ENCODE peak calls at places on chromosome 3, in five cellular contexts. H is CD8-positive, alpha-beta T cell; A is kidney; B is tibial artery; J is lower lobe of right lung. X is an unnamed sample.
A peak's percentile ranks its signal among the peaks of the same experiment; 100 is the strongest.

GRCh38 chr3:134060561-134061385 is 31.0 kb upstream of the SLCO2A1 start:
- DNase-seq in H (no peak), J (no peak), A (no peak), B (no peak), X (no peak)

GRCh38 chr3:150078983-150079739 is 108.5 kb upstream of the PFN2 start:
- DNase-seq in J (no peak), B (no peak), H (no peak), A (no peak), X (peak; percentile 67)

GRCh38 chr3:32856355-32856889 is 38.6 kb downstream of the TRIM71 start:
- DNase-seq in H (no peak), B (no peak), J (peak; percentile 69), A (no peak), X (no peak)

GRCh38 chr3:104245981-104246380 is 1120.7 kb upstream of the ALCAM start:
- DNase-seq in J (no peak), A (no peak), B (no peak), H (no peak), X (no peak)

GRCh38 chr3:59451041-59451763 is 401.4 kb upstream of the CFAP20DC start:
- DNase-seq in B (no peak), J (no peak), A (no peak), H (peak; percentile 80), X (no peak)

GRCh38 chr3:111668912-111669488 is 73.9 kb upstream of the ZBED2 start:
- DNase-seq in H (no peak), B (no peak), A (no peak), J (no peak), X (no peak)

GRCh38 chr3:39849992-39850706 is 40.7 kb downstream of the MYRIP start:
- DNase-seq in H (no peak), B (no peak), J (no peak), A (no peak), X (no peak)

GRCh38 chr3:15812183-15812582 is 14.4 kb upstream of the ANKRD28 start:
- DNase-seq in J (no peak), A (no peak), B (no peak), H (no peak), X (no peak)

GRCh38 chr3:111999924-112000835 is 1.5 kb downstream of the TAGLN3 start:
- DNase-seq in J (no peak), H (no peak), B (no peak), A (no peak), X (no peak)

GRCh38 chr3:47762233-47762632 is 19.5 kb downstream of the SMARCC1 start:
- DNase-seq in B (no peak), H (no peak), J (no peak), A (no peak), X (no peak)

GRCh38 chr3:144381607-144382006 is 410.0 kb downstream of the DIPK2A start:
- DNase-seq in J (no peak), B (no peak), A (no peak), H (no peak), X (no peak)

GRCh38 chr3:89690649-89691048 is 583.2 kb downstream of the EPHA3 start:
- DNase-seq in H (no peak), J (no peak), B (no peak), A (no peak), X (no peak)

GRCh38 chr3:124860599-124860998 is 26.6 kb downstream of the ITGB5 start:
- DNase-seq in J (no peak), A (peak; percentile 79), H (no peak), B (peak; percentile 89), X (peak; percentile 92)

GRCh38 chr3:46913644-46914043 is 36.1 kb downstream of the PTH1R start:
- DNase-seq in H (no peak), A (no peak), J (no peak), B (peak; percentile 17), X (no peak)

GRCh38 chr3:177935008-177935407 is 601.2 kb upstream of the KCNMB2 start:
- DNase-seq in B (no peak), A (no peak), J (no peak), H (no peak), X (no peak)

GRCh38 chr3:29128004-29128403 is 152.9 kb upstream of the RBMS3 start:
- DNase-seq in J (no peak), A (no peak), H (no peak), B (no peak), X (no peak)

GRCh38 chr3:14124223-14124614 is 451 bp downstream of the CHCHD4 start:
- DNase-seq in H (peak; percentile 54), A (peak; percentile 89), B (peak; percentile 70), J (peak; percentile 80), X (no peak)

GRCh38 chr3:66582721-66583141 is 81.9 kb upstream of the LRIG1 start:
- DNase-seq in B (no peak), J (no peak), H (peak; percentile 70), A (no peak), X (no peak)

GRCh38 chr3:69738291-69738690 is 973 bp upstream of the MITF start:
- DNase-seq in A (no peak), B (no peak), H (no peak), J (no peak), X (no peak)

GRCh38 chr3:158935846-158936245 is 134.0 kb downstream of the MFSD1 start:
- DNase-seq in J (no peak), B (no peak), H (no peak), A (no peak), X (no peak)

GRCh38 chr3:173529062-173529711 is 131.6 kb downstream of the NLGN1 start:
- DNase-seq in J (no peak), H (no peak), B (no peak), A (peak; percentile 21), X (no peak)

GRCh38 chr3:152554980-152555379 is 280.0 kb upstream of the P2RY1 start:
- DNase-seq in J (no peak), B (peak; percentile 62), H (no peak), A (no peak), X (no peak)

GRCh38 chr3:183254816-183255730 is 2.0 kb downstream of the B3GNT5 start:
- DNase-seq in A (no peak), B (no peak), H (no peak), J (no peak), X (no peak)

GRCh38 chr3:70433091-70433490 is 120.7 kb upstream of the MDFIC2 start:
- DNase-seq in A (no peak), J (no peak), H (no peak), B (no peak), X (peak; percentile 5)

GRCh38 chr3:104536715-104537114 is 830.0 kb upstream of the ALCAM start:
- DNase-seq in B (no peak), A (no peak), H (no peak), J (no peak), X (no peak)

GRCh38 chr3:71251156-71251775 is 332.3 kb downstream of the FOXP1 start:
- DNase-seq in J (no peak), B (no peak), A (no peak), H (no peak), X (peak; percentile 16)

GRCh38 chr3:20225769-20226168 is 39.8 kb upstream of the SGO1 start:
- DNase-seq in B (no peak), A (no peak), H (no peak), J (no peak), X (peak; percentile 5)

GRCh38 chr3:52446042-52446441 is 1.1 kb upstream of the SEMA3G start:
- DNase-seq in J (no peak), B (no peak), H (no peak), A (no peak), X (no peak)

GRCh38 chr3:186772886-186773417 is 10.4 kb upstream of the EIF4A2 start:
- DNase-seq in B (peak; percentile 78), J (peak; percentile 88), A (peak; percentile 92), H (peak; percentile 60), X (no peak)

GRCh38 chr3:127688416-127689265 is 15.9 kb downstream of the ABTB1 start:
- DNase-seq in J (peak; percentile 34), H (no peak), A (peak; percentile 52), B (peak; percentile 29), X (no peak)

GRCh38 chr3:107367353-107367752 is 9.9 kb upstream of the CCDC54 start:
- DNase-seq in H (no peak), A (no peak), B (no peak), J (no peak), X (peak; percentile 10)
- H3K4me3 ChIP-seq in H (no peak overlapping the region), A (no peak overlapping the region), B (no peak overlapping the region), J (no peak overlapping the region), X (no peak overlapping the region)

GRCh38 chr3:73094951-73095350 is 33.5 kb downstream of the EBLN2 start:
- DNase-seq in A (no peak), J (no peak), H (no peak), B (no peak), X (no peak)
- TF ChIP-seq CTCF in A (no peak), J (no peak), H (no peak), B (no peak), X (no peak)

GRCh38 chr3:3806092-3806491 is 6.9 kb downstream of the LRRN1 start:
- DNase-seq in B (no peak), J (no peak), H (no peak), A (no peak), X (no peak)
- H3K36me3 ChIP-seq in B (no peaks in the 10 kb centered on the region), J (no peaks in the 10 kb centered on the region), H (no peaks in the 10 kb centered on the region), A (no peaks in the 10 kb centered on the region), X (no peaks in the 10 kb centered on the region)

GRCh38 chr3:37500518-37500917 is 326.1 kb upstream of the LRRFIP2 start:
- DNase-seq in B (no peak), J (no peak), H (no peak), A (no peak), X (no peak)

GRCh38 chr3:37501906-37502305 is 327.5 kb upstream of the LRRFIP2 start:
- DNase-seq in J (no peak), H (no peak), A (no peak), B (no peak), X (no peak)

GRCh38 chr3:37506968-37507535 is 332.7 kb upstream of the LRRFIP2 start:
- DNase-seq in B (no peak), J (no peak), H (no peak), A (no peak), X (no peak)

GRCh38 chr3:37505415-37505814 is 331.0 kb upstream of the LRRFIP2 start:
- DNase-seq in J (no peak), H (no peak), A (no peak), B (no peak), X (no peak)

DNA sequence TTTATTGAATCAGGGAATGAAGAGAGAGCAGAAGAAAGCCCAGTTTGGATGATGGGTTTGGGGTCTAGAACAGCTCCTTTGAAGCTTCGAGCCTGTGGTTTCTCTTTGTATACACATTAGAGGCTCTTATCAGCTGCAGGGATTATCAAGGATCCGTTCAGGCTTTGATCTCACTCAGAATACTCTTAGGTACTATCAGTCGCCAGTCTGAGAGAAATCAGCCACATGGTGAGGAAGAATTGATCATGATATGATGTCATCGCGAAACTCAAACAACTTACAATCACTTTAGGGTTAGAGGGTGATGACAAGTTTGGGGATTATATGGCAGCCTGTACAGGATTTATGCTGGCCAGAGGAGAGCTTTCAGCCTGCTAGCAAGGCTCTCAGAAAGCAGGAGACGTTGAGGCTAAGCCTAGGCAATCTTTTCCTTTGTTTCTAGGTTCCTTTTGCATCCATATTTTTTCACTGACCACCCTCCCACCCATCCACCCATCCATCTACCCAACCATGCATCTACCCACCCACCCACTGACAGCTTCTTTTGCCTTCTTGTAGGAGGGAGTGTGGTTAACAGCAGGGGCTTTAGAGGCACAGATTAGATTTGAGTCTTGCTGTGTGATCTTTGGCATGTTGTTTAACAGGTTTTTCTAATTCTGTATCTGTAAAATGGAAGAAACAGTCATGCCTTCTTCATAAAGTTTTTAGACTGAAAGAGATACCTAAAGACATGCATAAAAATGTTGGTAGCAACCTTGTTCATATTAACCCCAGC is 330.4 kb upstream of the LRRFIP2 start:
- DNase-seq in H (no peak), A (no peak), B (no peak), J (no peak), X (no peak)
- H3K4me3 ChIP-seq in H (no peak overlapping the region), A (no peak overlapping the region), B (no peak overlapping the region), J (no peak overlapping the region), X (no peak overlapping the region)

X was measured in BJ.